ENCODE peak calls at places on chromosomes 16 and 17, in six cellular contexts. L is bronchial epithelial cell, C is HAP-1, Y is NCI-H510A treated with DMSO at 0.1 percent for 48 hours, Z is PC-3, B is immature natural killer cell. U is an unnamed sample.

GRCh38 chr17:75921596-75921995 is 16.9 kb upstream of the MRPL38 start:
- DNase-seq in L (no peak), C (no peak), Y (no peak), Z (no peak), B (no peak), U (peak; percentile 70)

GRCh38 chr17:8124350-8125195 is 667 bp upstream of the HES7 start:
- DNase-seq in L (no peak), C (peak; percentile 28), Y (no peak), Z (peak; percentile 40), B (peak; percentile 13), U (peak; percentile 51)

GRCh38 chr17:61469474-61469873 is 17.3 kb downstream of the TBX4 start:
- DNase-seq in L (no peak), C (no peak), Y (no peak), Z (no peak), B (no peak), U (peak; percentile 16)

GRCh38 chr17:81867123-81867951 is 3.8 kb downstream of the ARHGDIA start:
- DNase-seq in L (no peak), C (peak; percentile 72), Y (peak; percentile 22), Z (peak; percentile 56), B (peak; percentile 46), U (no peak)

GRCh38 chr17:8393470-8394231 is 4.0 kb downstream of the RNF222 start:
- DNase-seq in L (peak; percentile 87), C (no peak), Y (no peak), Z (peak; percentile 67), B (peak; percentile 53), U (no peak)

GRCh38 chr17:850828-851759 is 68.9 kb downstream of the MRM3 start:
- DNase-seq in L (peak; percentile 41), C (no peak), Y (no peak), Z (no peak), B (no peak), U (no peak)

GRCh38 chr17:12667299-12667958 is 1.7 kb downstream of the MYOCD start:
- DNase-seq in L (peak; percentile 63), C (peak; percentile 26), Y (no peak), Z (peak; percentile 68), B (no peak), U (no peak)

GRCh38 chr17:74987418-74987908 is at the start of gene CDR2L:
- DNase-seq in L (peak; percentile 82), C (peak; percentile 98), Y (peak; percentile 89), Z (peak; percentile 97), B (peak; percentile 92), U (peak; percentile 98)

GRCh38 chr17:17032131-17032692 is 10.0 kb upstream of the MPRIP start:
- DNase-seq in L (peak; percentile 86), C (no peak), Y (no peak), Z (peak; percentile 95), B (no peak), U (no peak)

GRCh38 chr16:47571711-47572110 is 110.6 kb downstream of the PHKB start:
- DNase-seq in L (no peak), C (no peak), Y (no peak), Z (no peak), B (no peak), U (no peak)

U was measured in left lung.